ENCODE peak calls at places on chromosomes 1 and 21, in six cellular contexts. G is lower lobe of right lung, C is psoas muscle, L is GM23338, O is upper lobe of right lung, F is prostate gland. T is an unnamed sample. For H3K4me1, the result is how much of the 10 kb centered on the place peaks cover.

GRCh38 chr1:226632922-226633351 is 84.4 kb downstream of the STUM start:
- DNase-seq in G (peak), C (peak), L (no peak), O (peak), F (no peak), T (no peak)

GRCh38 chr1:200903793-200904192 is 9.1 kb downstream of the INAVA start:
- DNase-seq in G (no peak), C (no peak), L (no peak), O (no peak), F (no peak), T (no peak)

GRCh38 chr1:6056549-6056948 is 10.9 kb downstream of the KCNAB2 start:
- DNase-seq in G (no peak), C (no peak), L (no peak), O (no peak), F (no peak), T (no peak)

GRCh38 chr1:224852901-224853568 is 76.4 kb upstream of the DNAH14 start:
- DNase-seq in G (no peak), C (no peak), L (peak), O (no peak), F (no peak), T (no peak)

GRCh38 chr1:17212487-17213121 is 7.7 kb downstream of the PADI1 start:
- DNase-seq in G (peak), C (peak), L (peak), O (peak), F (no peak), T (no peak)

GRCh38 chr1:24503870-24504523 is 1.4 kb downstream of the RCAN3 start:
- DNase-seq in G (no peak), C (no peak), L (no peak), O (no peak), F (no peak), T (no peak)

GRCh38 chr1:61887076-61887867 is 145.0 kb downstream of the PATJ start:
- DNase-seq in G (no peak), C (no peak), L (no peak), O (no peak), F (no peak), T (no peak)

GRCh38 chr1:230105754-230106625 is 39.0 kb downstream of the GALNT2 start:
- DNase-seq in G (no peak), C (no peak), L (no peak), O (no peak), F (no peak), T (no peak)

GRCh38 chr21:37032877-37033471 is 26.5 kb downstream of the RIPPLY3 start:
- DNase-seq in G (no peak), C (no peak), L (no peak), O (no peak), F (no peak), T (no peak)

GRCh38 chr1:110057963-110058518 is 12.4 kb downstream of the ALX3 start:
- DNase-seq in G (peak), C (peak), L (no peak), O (no peak), F (no peak), T (no peak)

GRCh38 chr1:217562229-217562878 is 68.5 kb downstream of the GPATCH2 start:
- DNase-seq in G (no peak), C (no peak), L (no peak), O (no peak), F (no peak), T (no peak)

GRCh38 chr1:2528016-2528415 is 1.6 kb upstream of the PANK4 start:
- DNase-seq in G (no peak), C (peak), L (no peak), O (no peak), F (peak), T (no peak)

GRCh38 chr1:2529776-2530500 is at the start of gene HES5:
- DNase-seq in G (no peak), C (no peak), L (peak), O (no peak), F (no peak), T (no peak)

GRCh38 chr1:2528966-2529750 is 905 bp downstream of the HES5 start:
- DNase-seq in G (no peak), C (no peak), L (peak), O (no peak), F (no peak), T (no peak)

GRCh38 chr1:2527553-2527860 is 1.1 kb upstream of the PANK4 start:
- DNase-seq in G (no peak), C (no peak), L (no peak), O (no peak), F (no peak), T (no peak)

GRCh38 chr1:2528611-2528965 is 1.5 kb downstream of the HES5 start:
- DNase-seq in G (no peak), C (no peak), L (no peak), O (no peak), F (no peak), T (no peak)
- H3K4me3 ChIP-seq in G (peak), C (peak), L (peak), O (no peak), F (no peak), T (peak)

DNA sequence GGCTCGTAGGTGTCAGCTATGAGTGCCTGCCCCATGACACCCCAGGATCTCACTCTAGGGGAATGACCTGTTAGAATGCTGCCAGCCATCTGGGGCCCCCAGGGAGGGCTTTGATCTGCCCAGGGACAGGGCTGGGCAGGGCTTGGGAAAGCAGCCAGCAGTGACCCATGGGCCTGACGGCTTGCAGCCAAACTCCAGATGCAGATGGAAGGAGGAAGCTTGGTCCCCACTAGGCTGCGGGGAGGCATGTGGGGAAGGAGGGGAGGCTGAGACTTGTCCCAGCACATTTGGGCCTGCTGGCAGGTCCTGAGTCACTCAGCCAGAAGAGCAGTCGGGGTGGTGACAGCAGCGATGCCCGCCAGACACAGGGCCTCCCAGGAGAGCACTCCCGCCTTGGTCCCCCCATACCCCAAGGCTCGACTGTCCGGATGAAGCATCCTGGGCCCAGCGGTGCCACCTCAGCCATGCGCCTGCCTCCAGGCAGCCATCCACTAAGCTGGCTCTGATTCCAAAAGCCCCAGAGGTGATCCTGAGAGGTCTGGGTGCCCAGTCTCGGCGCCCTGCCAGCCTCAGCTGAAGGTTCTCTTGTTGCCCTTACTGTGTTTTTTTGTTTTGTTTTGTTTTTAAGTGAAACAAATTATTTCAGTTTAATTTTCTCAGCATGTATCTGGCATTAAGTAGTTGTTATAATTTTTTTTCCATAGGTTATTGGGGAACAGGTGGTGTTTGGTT is 45.0 kb downstream of the NUAK2 start:
- DNase-seq in G (no peak), C (no peak), L (no peak), O (no peak), F (no peak), T (no peak)
- H3K27ac ChIP-seq in G (no peak), C (no peak), L (no peak), O (no peak), F (no peak), T (no peak)

DNA sequence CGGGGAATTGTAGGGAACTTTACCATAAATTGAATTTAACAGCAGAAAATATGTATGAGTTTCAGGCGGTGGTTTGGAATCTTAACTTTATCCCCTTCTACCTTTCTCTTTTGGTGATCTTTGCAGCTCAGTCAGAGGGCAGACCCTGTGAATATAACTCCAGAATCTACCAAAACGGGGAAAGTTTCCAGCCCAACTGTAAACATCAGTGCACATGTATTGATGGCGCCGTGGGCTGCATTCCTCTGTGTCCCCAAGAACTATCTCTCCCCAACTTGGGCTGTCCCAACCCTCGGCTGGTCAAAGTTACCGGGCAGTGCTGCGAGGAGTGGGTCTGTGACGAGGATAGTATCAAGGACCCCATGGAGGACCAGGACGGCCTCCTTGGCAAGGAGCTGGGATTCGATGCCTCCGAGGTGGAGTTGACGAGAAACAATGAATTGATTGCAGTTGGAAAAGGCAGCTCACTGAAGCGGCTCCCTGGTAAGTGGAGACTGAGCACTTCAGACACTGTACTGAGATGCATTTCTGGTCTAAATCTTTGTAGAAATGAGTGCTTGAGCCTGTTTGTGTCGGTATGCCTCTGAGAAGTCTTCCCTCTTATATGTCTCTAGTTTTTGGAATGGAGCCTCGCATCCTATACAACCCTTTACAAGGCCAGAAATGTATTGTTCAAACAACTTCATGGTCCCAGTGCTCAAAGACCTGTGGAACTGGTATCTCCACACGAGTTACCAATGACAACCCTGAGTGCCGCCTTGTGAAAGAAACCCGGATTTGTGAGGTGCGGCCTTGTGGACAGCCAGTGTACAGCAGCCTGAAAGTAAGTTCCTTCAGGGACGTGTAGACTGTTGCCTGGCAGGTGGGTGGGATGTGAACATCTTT is 1.5 kb downstream of the CCN1 start:
- DNase-seq in G (peak), C (peak), L (peak), O (peak), F (peak), T (no peak)
- H3K4me1 ChIP-seq in G (under half), C (under half), L (under half), O (under half), F (under half), T (under half)

GRCh38 chr1:29639741-29640427 is 403.6 kb downstream of the PTPRU start:
- DNase-seq in G (no peak), C (no peak), L (no peak), O (no peak), F (no peak), T (no peak)
- H3K4me3 ChIP-seq in G (no peak), C (no peak), L (no peak), O (no peak), F (no peak), T (no peak)

GRCh38 chr1:35577071-35577998 is 4.2 kb downstream of the TFAP2E start:
- DNase-seq in G (peak), C (peak), L (peak), O (peak), F (no peak), T (no peak)

GRCh38 chr1:35574655-35575400 is 1.7 kb downstream of the TFAP2E start:
- DNase-seq in G (no peak), C (no peak), L (peak), O (peak), F (peak), T (no peak)

GRCh38 chr1:35576061-35576765 is 3.1 kb downstream of the TFAP2E start:
- DNase-seq in G (no peak), C (no peak), L (peak), O (peak), F (no peak), T (no peak)

GRCh38 chr1:35573776-35574654 is 901 bp downstream of the TFAP2E start:
- DNase-seq in G (no peak), C (no peak), L (peak), O (peak), F (no peak), T (no peak)

DNA sequence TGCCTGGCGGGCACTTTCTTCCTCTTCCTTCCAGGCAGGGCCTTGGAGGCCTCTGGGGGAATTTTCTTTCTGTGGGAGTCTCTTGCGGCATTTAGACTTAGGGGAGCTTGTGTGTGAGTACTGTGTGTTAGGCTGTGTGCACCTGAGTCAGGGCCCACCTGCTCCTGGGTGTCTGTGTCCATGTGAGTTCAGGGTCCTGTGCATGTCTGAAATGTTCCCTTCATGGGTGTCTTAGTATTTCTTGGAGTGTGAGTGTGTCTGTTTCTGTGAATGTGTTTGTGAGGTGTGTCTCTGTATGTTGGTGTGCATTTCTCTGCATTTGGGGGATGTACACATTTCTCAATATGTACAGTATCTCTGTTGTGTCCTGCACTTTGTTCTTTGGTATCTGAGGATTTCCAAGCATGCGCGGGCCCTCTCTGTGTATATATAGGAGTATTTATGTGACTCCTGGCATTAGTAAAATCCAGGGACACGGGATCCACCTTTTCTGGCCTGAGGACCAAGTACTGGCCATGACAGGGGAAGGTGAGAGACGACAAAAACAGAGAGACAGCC is 2.4 kb downstream of the TFAP2E start:
- DNase-seq in G (no peak), C (no peak), L (no peak), O (no peak), F (no peak), T (no peak)
- H3K27ac ChIP-seq in G (peak), C (no peak), L (no peak), O (no peak), F (peak), T (no peak)

GRCh38 chr1:154220970-154221814 is 437 bp downstream of the UBAP2L start:
- DNase-seq in G (peak), C (peak), L (peak), O (peak), F (peak), T (peak)
- H3K4me1 ChIP-seq in G (half or more), C (half or more), L (under half), O (under half), F (under half), T (under half)

GRCh38 chr1:114340906-114341698 is 169.9 kb downstream of the TRIM33 start:
- DNase-seq in G (no peak), C (no peak), L (no peak), O (no peak), F (no peak), T (no peak)
- H3K4me3 ChIP-seq in G (no peak), C (no peak), L (no peak), O (no peak), F (no peak), T (no peak)

GRCh38 chr21:45086342-45086958 is 12.1 kb downstream of the ADARB1 start:
- DNase-seq in G (no peak), C (no peak), L (no peak), O (no peak), F (no peak), T (no peak)

GRCh38 chr21:45089964-45090363 is 15.6 kb downstream of the ADARB1 start:
- DNase-seq in G (no peak), C (no peak), L (no peak), O (no peak), F (no peak), T (no peak)

GRCh38 chr21:45088116-45088515 is 13.7 kb downstream of the ADARB1 start:
- DNase-seq in G (no peak), C (no peak), L (no peak), O (no peak), F (no peak), T (no peak)

GRCh38 chr21:45087022-45087823 is 12.8 kb downstream of the ADARB1 start:
- DNase-seq in G (no peak), C (no peak), L (no peak), O (no peak), F (no peak), T (no peak)

DNA sequence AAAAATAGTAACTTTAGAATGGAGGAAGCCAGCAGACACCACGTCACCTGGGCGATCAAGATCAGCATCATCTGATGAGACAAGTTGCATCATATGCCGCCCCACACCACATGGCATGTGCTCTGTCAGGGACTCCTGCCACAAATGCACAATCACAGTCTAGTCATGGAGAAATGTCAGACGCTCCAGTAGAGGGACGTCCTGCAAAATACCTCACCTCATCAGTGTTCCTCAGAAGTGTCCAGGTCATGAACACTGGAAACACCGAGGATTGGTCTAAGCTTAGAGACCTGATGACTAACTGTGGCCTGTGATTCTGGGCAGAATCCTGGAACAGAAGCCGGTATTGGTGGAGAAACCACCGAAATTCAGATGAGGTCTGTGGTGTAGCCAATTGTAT is 14.3 kb downstream of the ADARB1 start:
- DNase-seq in G (no peak), C (no peak), L (no peak), O (no peak), F (no peak), T (no peak)
- H3K27ac ChIP-seq in G (no peak), C (no peak), L (no peak), O (no peak), F (no peak), T (no peak)

DNA sequence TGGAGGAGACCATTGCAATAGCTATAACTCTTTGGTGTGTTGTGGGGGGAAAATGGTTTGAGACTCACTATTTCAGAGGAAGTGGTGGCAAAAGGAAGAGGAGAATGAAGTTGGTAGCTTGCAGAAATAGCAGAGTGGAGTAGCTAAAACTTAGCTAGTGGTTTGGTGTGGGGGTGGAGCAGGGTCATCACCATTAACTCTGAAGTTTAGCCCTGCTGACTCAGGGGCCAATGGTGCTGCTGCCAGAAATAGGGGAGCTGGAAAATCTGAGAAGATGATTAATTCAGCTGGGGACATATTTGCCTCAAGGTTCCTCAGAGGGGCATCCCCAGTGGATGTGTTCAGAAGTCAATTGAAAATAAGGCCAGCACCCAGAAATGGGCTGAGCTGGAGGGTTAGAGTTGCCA is 65.4 kb downstream of the RUNX1 start:
- DNase-seq in G (no peak), C (no peak), L (no peak), O (no peak), F (no peak), T (no peak)
- H3K4me1 ChIP-seq in G (under half), C (under half), L (under half), O (under half), F (under half), T (under half)

T was measured in thoracic aorta.